ENCODE peak calls at places on chromosomes 5 and 9, in eight cellular contexts. W is suprapubic skin; B is CD8-positive, alpha-beta T cell; I is psoas muscle; Z is lower lobe of right lung; L is fibroblast of lung; Q is stomach; X is heart right ventricle. S is an unnamed sample.

GRCh38 chr9:127022913-127023665 is 99.3 kb downstream of the ANGPTL2 start:
- DNase-seq in L (no peak), B (no peak), I (peak; percentile 61), Q (no peak), Z (no peak), X (peak; percentile 27), W (no peak), S (no peak)

GRCh38 chr5:100709771-100710170 is 174.6 kb downstream of the FAM174A start:
- DNase-seq in Q (no peak), I (no peak), L (no peak), B (no peak), W (no peak), X (no peak), Z (no peak), S (no peak)

GRCh38 chr9:129570450-129571297 is 50.2 kb downstream of the C9orf50 start:
- DNase-seq in W (no peak), I (peak; percentile 69), L (peak; percentile 87), Q (peak; percentile 71), X (peak; percentile 47), B (no peak), Z (no peak), S (peak; percentile 82)

GRCh38 chr5:36691241-36691640 is 84.8 kb downstream of the SLC1A3 start:
- DNase-seq in Q (no peak), B (no peak), L (no peak), X (no peak), W (no peak), Z (no peak), I (no peak), S (no peak)

GRCh38 chr5:138460032-138460693 is 5.1 kb upstream of the EGR1 start:
- DNase-seq in W (no peak), L (no peak), I (no peak), Z (peak; percentile 15), X (no peak), B (no peak), Q (no peak), S (no peak)

GRCh38 chr5:31283326-31283725 is 89.8 kb downstream of the CDH6 start:
- DNase-seq in X (no peak), B (no peak), W (no peak), Q (no peak), Z (no peak), I (no peak), L (no peak), S (no peak)

GRCh38 chr9:4567601-4568000 is 77.3 kb downstream of the SLC1A1 start:
- DNase-seq in W (no peak), I (no peak), X (no peak), Q (no peak), Z (no peak), L (no peak), B (no peak), S (no peak)

GRCh38 chr5:177472460-177473441 is 683 bp downstream of the DBN1 start:
- DNase-seq in Q (peak; percentile 52), Z (no peak), I (peak; percentile 50), X (no peak), L (no peak), B (peak; percentile 45), W (no peak), S (no peak)

GRCh38 chr5:34486160-34486765 is 169.9 kb upstream of the RAI14 start:
- DNase-seq in Z (peak; percentile 87), B (peak; percentile 49), W (peak; percentile 87), I (peak; percentile 69), X (peak; percentile 78), L (peak; percentile 91), Q (peak; percentile 88), S (peak; percentile 47)

GRCh38 chr5:68682400-68683152 is 411.2 kb upstream of the SLC30A5 start:
- DNase-seq in Z (no peak), L (no peak), Q (peak; percentile 27), I (no peak), B (no peak), X (no peak), W (no peak), S (no peak)

GRCh38 chr9:121278535-121279169 is 10.7 kb downstream of the GSN start:
- DNase-seq in L (peak; percentile 96), Q (peak; percentile 58), Z (peak; percentile 72), B (peak; percentile 14), W (peak; percentile 88), X (peak; percentile 83), I (peak; percentile 56), S (peak; percentile 97)

GRCh38 chr5:61809651-61810050 is 477.6 kb downstream of the ZSWIM6 start:
- DNase-seq in B (no peak), Z (no peak), W (no peak), Q (peak; percentile 55), L (no peak), I (no peak), X (no peak), S (peak; percentile 93)

GRCh38 chr9:87640385-87640795 is 85.5 kb upstream of the CTSL start:
- DNase-seq in B (no peak), Z (no peak), Q (peak; percentile 81), X (peak; percentile 11), W (no peak), I (no peak), L (peak; percentile 78), S (no peak)

GRCh38 chr5:54643679-54644078 is 126.1 kb downstream of the SNX18 start:
- DNase-seq in Q (no peak), B (no peak), W (no peak), I (no peak), X (no peak), L (peak; percentile 75), Z (no peak), S (peak; percentile 90)

DNA sequence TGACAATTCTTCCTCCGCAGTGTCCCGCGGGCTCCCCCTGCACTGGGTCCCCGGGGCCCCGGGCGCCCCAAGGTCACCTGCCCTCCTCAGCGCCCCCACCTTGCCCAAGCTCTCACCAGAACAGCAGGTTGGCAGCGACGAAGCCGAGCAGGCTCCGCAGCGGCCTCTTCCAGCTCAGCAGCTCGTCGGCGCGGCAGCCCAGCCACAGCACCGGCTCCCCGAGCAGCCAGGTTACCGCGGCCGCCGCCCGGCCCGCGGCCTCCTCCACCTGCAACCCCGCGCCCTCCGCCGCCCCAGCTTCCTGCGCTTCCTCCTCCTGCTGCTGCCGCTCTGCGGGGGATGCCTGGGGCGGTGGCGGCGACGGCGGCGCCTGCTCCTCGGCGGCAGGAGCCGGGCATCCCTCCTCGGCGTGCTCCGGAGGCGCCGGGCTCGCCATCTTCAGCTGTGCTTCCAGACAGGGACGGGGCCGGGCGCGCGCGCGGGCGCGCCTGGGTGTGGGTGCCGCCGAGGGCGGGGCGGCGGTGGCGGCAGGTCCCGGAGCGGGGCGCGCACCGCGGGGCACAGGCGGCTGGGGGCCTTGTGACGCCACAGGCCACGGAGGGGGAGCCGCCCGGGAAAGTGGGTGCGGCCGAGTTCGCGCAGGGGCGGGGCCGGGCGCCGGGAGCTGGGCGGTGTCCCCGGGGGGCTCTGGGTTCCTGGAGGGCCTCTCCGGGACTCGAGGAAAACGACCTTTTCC is at the start of gene RETREG1:
- DNase-seq in L (no peak), W (peak; percentile 84), Z (peak; percentile 82), Q (peak; percentile 76), X (peak; percentile 68), I (peak; percentile 69), B (peak; percentile 80), S (no peak)
- TF ChIP-seq CTCF in L (no peak), W (no peak), Z (no peak), Q (no peak), X (no peak), I (no peak), B (no peak), S (no peak)

GRCh38 chr5:102799017-102799416 is 43.9 kb downstream of the PAM start:
- DNase-seq in X (peak; percentile 27), Q (no peak), L (no peak), Z (no peak), W (no peak), I (no peak), B (no peak), S (no peak)

GRCh38 chr5:102796481-102796880 is 41.4 kb downstream of the PAM start:
- DNase-seq in Z (no peak), L (no peak), Q (no peak), W (no peak), X (no peak), I (no peak), B (no peak), S (no peak)

GRCh38 chr5:102798103-102798502 is 43.0 kb downstream of the PAM start:
- DNase-seq in X (no peak), W (no peak), L (no peak), B (no peak), I (no peak), Q (no peak), Z (no peak), S (no peak)

GRCh38 chr5:102796014-102796413 is 40.9 kb downstream of the PAM start:
- DNase-seq in B (no peak), L (peak; percentile 13), I (no peak), Q (no peak), Z (no peak), W (no peak), X (no peak), S (no peak)

DNA sequence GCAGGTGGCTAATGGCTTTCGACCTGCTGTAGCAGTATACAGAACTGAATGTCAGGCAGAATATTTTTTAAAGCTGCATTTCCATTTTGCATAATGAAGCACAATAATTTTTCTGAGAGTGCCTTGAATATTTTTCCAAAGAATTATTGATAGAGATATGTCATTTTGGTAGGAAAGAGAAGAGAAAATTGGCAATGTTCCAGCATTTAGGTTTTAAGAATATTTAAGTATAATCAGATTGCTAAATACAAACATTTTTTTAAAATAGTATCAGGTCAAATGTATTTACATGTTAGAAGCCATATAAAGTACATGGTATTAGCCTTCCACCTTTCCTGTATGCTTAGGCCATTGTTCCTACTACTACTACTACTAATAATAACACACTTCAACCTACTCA is 42.4 kb downstream of the PAM start:
- DNase-seq in W (no peak), L (no peak), X (no peak), Z (no peak), I (no peak), B (no peak), Q (no peak), S (no peak)
- H3K4me1 ChIP-seq in W (peaks cover 12% of the 10 kb centered on the region), L (no peaks in the 10 kb centered on the region), X (peaks cover 23% of the 10 kb centered on the region), Z (peaks cover 28% of the 10 kb centered on the region), I (peaks cover 51% of the 10 kb centered on the region), B (peaks cover 18% of the 10 kb centered on the region), Q (peaks cover 29% of the 10 kb centered on the region), S (no peaks in the 10 kb centered on the region)

GRCh38 chr5:7015586-7016256 is 302.5 kb downstream of the TENT4A start:
- DNase-seq in I (no peak), Z (no peak), L (no peak), X (no peak), W (no peak), Q (no peak), B (no peak), S (no peak)
- TF ChIP-seq CTCF in I (no peak), Z (no peak), L (no peak), X (no peak), W (no peak), Q (no peak), B (no peak), S (no peak)

GRCh38 chr5:103228056-103228455 is 30.5 kb upstream of the MACIR start:
- DNase-seq in B (no peak), W (no peak), L (no peak), Z (no peak), Q (no peak), I (no peak), X (no peak), S (no peak)

GRCh38 chr5:103234239-103234975 is 24.2 kb upstream of the MACIR start:
- DNase-seq in X (no peak), W (no peak), B (no peak), L (no peak), Z (no peak), Q (no peak), I (no peak), S (no peak)

GRCh38 chr5:103235891-103236290 is 22.7 kb upstream of the MACIR start:
- DNase-seq in L (no peak), Z (no peak), I (no peak), Q (no peak), B (no peak), W (no peak), X (no peak), S (no peak)

GRCh38 chr5:103228588-103228987 is 30.0 kb upstream of the MACIR start:
- DNase-seq in Z (no peak), I (no peak), X (no peak), W (no peak), L (no peak), B (no peak), Q (no peak), S (no peak)

GRCh38 chr5:103232393-103232999 is 26.1 kb upstream of the MACIR start:
- DNase-seq in X (peak; percentile 12), W (no peak), Q (no peak), I (no peak), B (no peak), Z (no peak), L (peak; percentile 63), S (no peak)
- H3K4me1 ChIP-seq in X (no peaks in the 10 kb centered on the region), W (no peaks in the 10 kb centered on the region), Q (no peaks in the 10 kb centered on the region), I (no peaks in the 10 kb centered on the region), B (no peaks in the 10 kb centered on the region), Z (no peaks in the 10 kb centered on the region), L (no peaks in the 10 kb centered on the region), S (no peaks in the 10 kb centered on the region)